ENCODE peak calls at places on chromosome 9, in five cellular contexts. G is mesendoderm, T is fibroblast of the aortic adventitia, R is stomach, H is neural crest cell. U is an unnamed sample.

GRCh38 chr9:26462213-26462612 is 430.4 kb downstream of the CAAP1 start:
- DNase-seq in G (peak; percentile 60), T (no peak), R (no peak), H (no peak), U (no peak)

GRCh38 chr9:89491688-89492087 is 6.2 kb downstream of the SEMA4D start:
- DNase-seq in G (no peak), T (no peak), R (peak; percentile 22), H (no peak), U (no peak)

GRCh38 chr9:111427186-111427585 is 57.0 kb downstream of the ECPAS start:
- DNase-seq in G (peak; percentile 11), T (peak; percentile 49), R (no peak), H (no peak), U (no peak)

GRCh38 chr9:137798142-137798541 is 79.4 kb upstream of the CACNA1B start:
- DNase-seq in G (no peak), T (no peak), R (no peak), H (no peak), U (no peak)

GRCh38 chr9:15553528-15553898 is 670 bp downstream of the CCDC171 start:
- DNase-seq in G (no peak), T (no peak), R (no peak), H (no peak), U (no peak)

GRCh38 chr9:127778280-127779135 is at the start of gene SH2D3C:
- DNase-seq in G (no peak), T (no peak), R (no peak), H (no peak), U (no peak)

GRCh38 chr9:81595887-81596558 is 93.3 kb downstream of the TLE1 start:
- DNase-seq in G (peak; percentile 75), T (no peak), R (no peak), H (no peak), U (no peak)

GRCh38 chr9:98521141-98521540 is 187.6 kb downstream of the GABBR2 start:
- DNase-seq in G (no peak), T (peak; percentile 71), R (no peak), H (no peak), U (no peak)

GRCh38 chr9:127733609-127734008 is 1.5 kb downstream of the TOR2A start:
- DNase-seq in G (no peak), T (no peak), R (no peak), H (no peak), U (no peak)

GRCh38 chr9:81141952-81142351 is 547.4 kb downstream of the TLE1 start:
- DNase-seq in G (no peak), T (no peak), R (no peak), H (no peak), U (no peak)

GRCh38 chr9:112063151-112063550 is 111.9 kb downstream of the SUSD1 start:
- DNase-seq in G (no peak), T (peak; percentile 41), R (no peak), H (no peak), U (no peak)

GRCh38 chr9:95085861-95086563 is 231.5 kb downstream of the FANCC start:
- DNase-seq in G (no peak), T (no peak), R (peak; percentile 91), H (no peak), U (peak; percentile 73)

GRCh38 chr9:112093875-112094227 is 81.2 kb downstream of the SUSD1 start:
- DNase-seq in G (no peak), T (no peak), R (no peak), H (no peak), U (no peak)

GRCh38 chr9:109887079-109887478 is 107.1 kb downstream of the PALM2AKAP2 start:
- DNase-seq in G (no peak), T (peak; percentile 68), R (no peak), H (no peak), U (no peak)